ENCODE peak calls at places on chromosomes 11 and 22, in seven cellular contexts. One of them, this sample, is unnamed.

GRCh38 chr22:29480512-29481264 is 670 bp downstream of the NEFH start:
- DNase-seq in BJ: no peak
- DNase-seq in iris pigment epithelial cell: peak; percentile 71
- DNase-seq in MCF 10A: no peak
- DNase-seq in activated CD4-positive, alpha-beta T cell treated with anti-CD3 and anti-CD28 coated beads, Interleukin-2, amount 50 U/mL, for 1 hour: peak; percentile 8
- DNase-seq in AG04450: no peak
- DNase-seq in H54: no peak
- DNase-seq in this sample: peak; percentile 33

GRCh38 chr11:9535189-9535781 is 38.2 kb upstream of the WEE1 start:
- DNase-seq in BJ: peak; percentile 38
- DNase-seq in iris pigment epithelial cell: peak; percentile 64
- DNase-seq in MCF 10A: peak; percentile 94
- DNase-seq in activated CD4-positive, alpha-beta T cell treated with anti-CD3 and anti-CD28 coated beads, Interleukin-2, amount 50 U/mL, for 1 hour: peak; percentile 80
- DNase-seq in AG04450: no peak
- DNase-seq in H54: peak; percentile 60
- DNase-seq in this sample: peak; percentile 43

GRCh38 chr11:126135182-126136176 is 72.8 kb upstream of the CDON start:
- DNase-seq in BJ: peak; percentile 66
- DNase-seq in iris pigment epithelial cell: no peak
- DNase-seq in MCF 10A: no peak
- DNase-seq in activated CD4-positive, alpha-beta T cell treated with anti-CD3 and anti-CD28 coated beads, Interleukin-2, amount 50 U/mL, for 1 hour: no peak
- DNase-seq in AG04450: no peak
- DNase-seq in H54: no peak
- DNase-seq in this sample: no peak

GRCh38 chr11:102283088-102283487 is 34.2 kb upstream of the BIRC3 start:
- DNase-seq in BJ: no peak
- DNase-seq in iris pigment epithelial cell: no peak
- DNase-seq in MCF 10A: no peak
- DNase-seq in activated CD4-positive, alpha-beta T cell treated with anti-CD3 and anti-CD28 coated beads, Interleukin-2, amount 50 U/mL, for 1 hour: no peak
- DNase-seq in AG04450: no peak
- DNase-seq in H54: no peak
- DNase-seq in this sample: no peak

GRCh38 chr11:23217072-23217471 is 356.8 kb upstream of the CCDC179 start:
- DNase-seq in BJ: no peak
- DNase-seq in iris pigment epithelial cell: no peak
- DNase-seq in MCF 10A: no peak
- DNase-seq in activated CD4-positive, alpha-beta T cell treated with anti-CD3 and anti-CD28 coated beads, Interleukin-2, amount 50 U/mL, for 1 hour: no peak
- DNase-seq in AG04450: no peak
- DNase-seq in H54: no peak
- DNase-seq in this sample: no peak

GRCh38 chr11:22808559-22809197 is 20.9 kb downstream of the SVIP start:
- DNase-seq in BJ: no peak
- DNase-seq in iris pigment epithelial cell: no peak
- DNase-seq in MCF 10A: no peak
- DNase-seq in activated CD4-positive, alpha-beta T cell treated with anti-CD3 and anti-CD28 coated beads, Interleukin-2, amount 50 U/mL, for 1 hour: no peak
- DNase-seq in AG04450: no peak
- DNase-seq in H54: no peak
- DNase-seq in this sample: no peak

GRCh38 chr11:108221401-108221800 is 1.0 kb downstream of the NPAT start:
- DNase-seq in BJ: no peak
- DNase-seq in iris pigment epithelial cell: peak; percentile 63
- DNase-seq in MCF 10A: no peak
- DNase-seq in activated CD4-positive, alpha-beta T cell treated with anti-CD3 and anti-CD28 coated beads, Interleukin-2, amount 50 U/mL, for 1 hour: no peak
- DNase-seq in AG04450: no peak
- DNase-seq in H54: no peak
- DNase-seq in this sample: peak; percentile 36

GRCh38 chr11:68363771-68364170 is 51.4 kb downstream of the LRP5 start:
- DNase-seq in BJ: no peak
- DNase-seq in iris pigment epithelial cell: no peak
- DNase-seq in MCF 10A: no peak
- DNase-seq in activated CD4-positive, alpha-beta T cell treated with anti-CD3 and anti-CD28 coated beads, Interleukin-2, amount 50 U/mL, for 1 hour: no peak
- DNase-seq in AG04450: no peak
- DNase-seq in H54: no peak
- DNase-seq in this sample: no peak

GRCh38 chr11:10592331-10592730 is 23.9 kb upstream of the LYVE1 start:
- DNase-seq in BJ: peak; percentile 80
- DNase-seq in iris pigment epithelial cell: peak; percentile 94
- DNase-seq in MCF 10A: peak; percentile 72
- DNase-seq in activated CD4-positive, alpha-beta T cell treated with anti-CD3 and anti-CD28 coated beads, Interleukin-2, amount 50 U/mL, for 1 hour: no peak
- DNase-seq in AG04450: peak; percentile 84
- DNase-seq in H54: peak; percentile 23
- DNase-seq in this sample: peak; percentile 92

This sample was measured in renal cortical epithelial cell.